ENCODE peak calls at places on chromosomes 11 and 22, in four cellular contexts. W is PC-9, X is HCT116, E is right lobe of liver. M is an unnamed sample.

GRCh38 chr11:10355257-10355661 is 50.4 kb downstream of the ADM start:
- DNase-seq in X (no peak), W (no peak), E (no peak), M (no peak)

GRCh38 chr11:12626616-12627015 is 47.6 kb upstream of the TEAD1 start:
- DNase-seq in E (no peak), X (no peak), W (no peak), M (no peak)

GRCh38 chr22:38184788-38185187 is 3.2 kb upstream of the PLA2G6 start:
- DNase-seq in E (no peak), X (no peak), W (no peak), M (no peak)

GRCh38 chr11:88402192-88402715 is 64.7 kb upstream of the CTSC start:
- DNase-seq in E (no peak), X (no peak), W (no peak), M (no peak)

GRCh38 chr11:107583629-107584195 is 7.2 kb upstream of the ELMOD1 start:
- DNase-seq in E (no peak), X (no peak), W (no peak), M (no peak)

GRCh38 chr11:15107730-15108515 is 6.8 kb upstream of the INSC start:
- DNase-seq in W (no peak), E (no peak), X (no peak), M (no peak)

GRCh38 chr22:49235463-49236300 is 592.0 kb downstream of the BRD1 start:
- DNase-seq in E (peak), X (no peak), W (no peak), M (peak)

GRCh38 chr22:45817705-45818104 is 146.1 kb downstream of the ATXN10 start:
- DNase-seq in X (no peak), W (no peak), E (no peak), M (no peak)

GRCh38 chr11:73237471-73238290 is 19.6 kb downstream of the P2RY2 start:
- DNase-seq in W (no peak), X (no peak), E (no peak), M (no peak)

GRCh38 chr11:45285931-45286632 is at the start of gene SYT13:
- DNase-seq in E (no peak), X (no peak), W (no peak), M (no peak)

GRCh38 chr11:112174789-112175595 is at the start of gene BCO2:
- DNase-seq in X (peak), W (peak), E (peak), M (no peak)

GRCh38 chr11:62535802-62536201 is 10.8 kb downstream of the AHNAK start:
- DNase-seq in E (no peak), W (no peak), X (no peak), M (no peak)

GRCh38 chr22:33515733-33516297 is 404.5 kb downstream of the LARGE1 start:
- DNase-seq in E (peak), W (no peak), X (no peak), M (no peak)

GRCh38 chr11:9774591-9775392 is 110.9 kb downstream of the SWAP70 start:
- DNase-seq in X (no peak), W (no peak), E (no peak), M (no peak)

GRCh38 chr11:36343436-36343835 is 47.3 kb downstream of the PRR5L start:
- DNase-seq in E (no peak), W (no peak), X (no peak), M (no peak)

GRCh38 chr11:62610403-62610802 is 2.2 kb downstream of the EML3 start:
- DNase-seq in W (no peak), E (no peak), X (no peak), M (no peak)

GRCh38 chr22:27107005-27107404 is 449.6 kb downstream of the MIAT start:
- DNase-seq in X (no peak), E (no peak), W (no peak), M (no peak)

GRCh38 chr11:29963796-29964195 is 53.0 kb downstream of the KCNA4 start:
- DNase-seq in X (no peak), E (no peak), W (no peak), M (no peak)

GRCh38 chr11:107590460-107591097 is 368 bp upstream of the ELMOD1 start:
- DNase-seq in W (peak), E (no peak), X (no peak), M (no peak)

GRCh38 chr11:67732045-67732787 is 57.8 kb upstream of the ALDH3B2 start:
- DNase-seq in X (peak), W (no peak), E (no peak), M (no peak)

GRCh38 chr22:25054943-25055511 is 102.5 kb downstream of the KIAA1671 start:
- DNase-seq in E (no peak), W (no peak), X (no peak), M (no peak)

GRCh38 chr11:82906236-82906635 is 4.7 kb downstream of the DDIAS start:
- DNase-seq in X (peak), E (no peak), W (no peak), M (no peak)

GRCh38 chr11:73549367-73549766 is 48.5 kb downstream of the FAM168A start:
- DNase-seq in W (no peak), E (no peak), X (no peak), M (no peak)

GRCh38 chr11:79165908-79166307 is 274.9 kb downstream of the TENM4 start:
- DNase-seq in X (no peak), E (no peak), W (no peak), M (no peak)

GRCh38 chr11:57241311-57241972 is 4.4 kb upstream of the APLNR start:
- DNase-seq in X (no peak), W (no peak), E (no peak), M (no peak)

GRCh38 chr22:43476341-43476740 is 64.5 kb downstream of the MPPED1 start:
- DNase-seq in X (no peak), W (peak), E (peak), M (no peak)

GRCh38 chr11:66183581-66184048 is 84.8 kb upstream of the RAB1B start:
- DNase-seq in X (no peak), E (no peak), W (no peak), M (no peak)

GRCh38 chr11:69489031-69489745 is 7.7 kb downstream of the LINC01488 start:
- DNase-seq in E (no peak), W (no peak), X (no peak), M (peak)

GRCh38 chr11:38345286-38345685 is 1747.2 kb upstream of the RAG2 start:
- DNase-seq in E (no peak), X (no peak), W (no peak), M (no peak)

GRCh38 chr11:68806931-68807844 is 34.5 kb downstream of the CPT1A start:
- DNase-seq in W (no peak), X (no peak), E (no peak), M (no peak)

GRCh38 chr22:19666663-19667593 is 47.4 kb upstream of the SEPTIN5 start:
- DNase-seq in W (no peak), X (no peak), E (no peak), M (no peak)

GRCh38 chr11:67389477-67389876 is 2.3 kb upstream of the RAD9A start:
- DNase-seq in W (peak), E (no peak), X (no peak), M (no peak)

GRCh38 chr11:2573240-2574042 is 126.4 kb downstream of the KCNQ1OT1 start:
- DNase-seq in W (no peak), X (no peak), E (no peak), M (peak)

GRCh38 chr22:25186140-25186539 is 13.5 kb upstream of the CRYBB3 start:
- DNase-seq in X (no peak), W (no peak), E (no peak), M (no peak)

GRCh38 chr11:114785820-114786219 is 107.5 kb downstream of the NXPE2 start:
- DNase-seq in E (no peak), X (no peak), W (no peak), M (no peak)

GRCh38 chr22:20080776-20081654 is 974 bp downstream of the DGCR8 start:
- DNase-seq in W (peak), E (no peak), X (no peak), M (no peak)

GRCh38 chr22:43126506-43127165 is 16.1 kb downstream of the BIK start:
- DNase-seq in X (peak), E (no peak), W (peak), M (no peak)

GRCh38 chr11:2798951-2799761 is 86.4 kb downstream of the CDKN1C start:
- DNase-seq in W (no peak), X (no peak), E (no peak), M (peak)

GRCh38 chr11:114211444-114212122 is 84.6 kb upstream of the NNMT start:
- DNase-seq in W (no peak), E (no peak), X (no peak), M (no peak)

GRCh38 chr11:84719935-84720577 is 907.1 kb downstream of the DLG2 start:
- DNase-seq in W (no peak), X (no peak), E (no peak), M (no peak)

DNA sequence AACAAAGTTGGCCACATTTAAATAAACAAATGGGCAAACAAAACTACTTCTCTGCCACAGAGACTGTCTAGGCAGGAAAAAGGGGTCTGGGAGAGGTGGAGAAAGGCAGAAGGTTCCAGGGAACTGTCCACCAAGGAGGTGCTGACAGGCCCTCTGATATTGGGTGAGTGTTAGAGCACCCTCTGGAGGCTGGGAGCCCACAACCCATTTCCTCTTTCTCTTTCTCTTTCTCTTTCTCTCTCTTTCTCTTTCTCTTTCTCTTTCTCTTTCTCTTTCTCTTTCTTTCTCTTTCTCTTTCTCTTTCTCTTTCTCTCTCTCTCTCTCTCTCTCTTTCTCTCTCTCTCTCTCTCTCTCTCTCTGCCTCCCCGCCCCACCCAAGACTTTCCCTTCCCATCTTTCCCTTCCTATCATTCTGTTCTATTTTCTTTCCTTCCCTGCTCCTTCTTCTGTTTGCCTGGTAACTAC is 912.8 kb downstream of the DLG2 start:
- DNase-seq in X (peak), E (peak), W (peak), M (no peak)
- TF ChIP-seq CTCF in X (no peak), E (no peak), W (peak), M (peak)

GRCh38 chr22:35155403-35156025 is 89.6 kb downstream of the ISX start:
- DNase-seq in W (no peak), E (no peak), X (no peak), M (peak)
- TF ChIP-seq CTCF in W (no peak), E (no peak), X (no peak), M (no peak)

GRCh38 chr11:131465746-131466145 is 95.3 kb downstream of the NTM start:
- DNase-seq in E (no peak), W (no peak), X (no peak), M (no peak)
- TF ChIP-seq CTCF in E (no peak), W (no peak), X (no peak), M (no peak)

DNA sequence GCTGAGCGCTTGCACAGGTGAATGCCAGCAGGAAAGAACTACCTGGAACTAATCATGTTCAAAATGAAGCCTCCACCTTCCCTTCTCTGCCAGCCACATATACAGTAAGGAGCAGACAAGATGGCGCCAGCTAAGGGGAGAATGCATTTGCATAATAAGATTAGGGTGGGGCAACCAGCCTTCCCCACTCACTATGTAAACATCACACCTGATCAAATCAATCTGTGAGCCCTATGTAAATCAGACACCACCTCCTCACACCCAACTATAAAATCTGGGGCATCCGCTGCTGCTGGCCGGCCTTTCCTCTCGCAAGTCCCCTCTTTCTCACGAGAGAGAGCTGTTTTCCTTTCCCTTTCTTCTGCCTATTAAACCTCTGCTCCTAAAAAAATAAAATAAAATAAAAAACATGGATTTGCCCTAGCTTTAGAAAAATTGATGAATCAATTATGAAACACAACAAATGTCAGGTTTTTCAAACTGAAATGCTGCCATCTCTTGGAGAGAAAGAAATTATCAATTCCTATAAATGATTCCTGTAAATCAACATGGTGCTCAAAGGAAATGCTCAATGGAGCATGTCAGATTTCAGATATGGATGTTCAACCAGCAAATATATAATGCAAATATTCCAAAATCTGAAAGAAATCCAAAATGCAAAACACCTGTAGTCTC is 108.9 kb downstream of the SGSM3 start:
- DNase-seq in X (no peak), W (no peak), E (no peak), M (no peak)
- TF ChIP-seq CTCF in X (no peak), W (peak), E (no peak), M (peak)

DNA sequence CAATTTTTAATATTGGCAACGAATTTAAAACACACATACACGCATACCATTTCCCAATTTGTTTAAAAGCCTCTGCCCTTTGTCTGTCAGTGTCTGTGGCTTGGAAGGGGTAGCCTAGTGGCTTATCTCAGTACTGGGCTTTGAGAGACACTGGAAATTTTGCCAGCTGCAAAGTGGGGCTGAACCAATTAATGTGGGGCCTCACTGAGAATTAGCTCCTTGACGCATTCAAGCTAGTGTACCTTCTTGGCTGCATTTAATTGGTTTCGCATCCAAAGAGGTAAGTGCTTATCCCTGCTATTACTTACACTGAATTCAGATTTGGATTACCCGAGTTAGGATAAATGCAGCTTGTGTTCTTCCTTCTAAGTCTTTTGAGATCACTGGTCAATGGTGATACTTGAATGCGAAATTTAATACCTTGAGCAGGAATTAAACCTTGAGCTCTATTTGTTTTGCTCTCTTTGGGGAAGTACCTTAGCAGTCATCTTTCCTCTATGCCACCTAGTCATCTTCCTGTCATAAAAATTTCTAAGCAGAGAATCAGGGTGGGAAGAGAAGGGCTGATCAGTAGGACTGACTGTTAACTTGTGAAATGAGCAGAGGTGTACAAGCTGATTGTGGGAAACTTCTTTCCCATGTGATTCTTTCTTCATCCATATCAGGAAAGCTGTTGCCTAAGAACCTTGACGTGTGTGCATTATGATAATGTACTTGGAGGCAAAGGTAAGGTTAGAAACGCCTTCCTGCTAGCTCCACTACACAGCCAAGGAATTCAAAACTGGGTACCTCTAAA is 187.7 kb upstream of the E2F8 start:
- DNase-seq in E (no peak), W (no peak), X (no peak), M (no peak)
- TF ChIP-seq CTCF in E (no peak), W (no peak), X (no peak), M (no peak)

M was measured in chondrocyte.